ENCODE peak calls at places on chromosomes 12 and 14, in eight cellular contexts. C is epithelial cell of esophagus; P is GM23338; B is left ventricle myocardium inferior; Y is CD8-positive, alpha-beta T cell; I is cardiac muscle cell; D is GM12865; J is fibroblast of the aortic adventitia. S is an unnamed sample.

GRCh38 chr12:116339062-116339461 is 61.6 kb upstream of the MED13L start:
- DNase-seq in C (no peak), P (no peak), B (no peak), Y (no peak), I (no peak), D (no peak), J (no peak), S (no peak)

GRCh38 chr14:76690502-76691105 is 70.7 kb upstream of the VASH1 start:
- DNase-seq in C (no peak), P (no peak), B (no peak), Y (no peak), I (no peak), D (no peak), J (no peak), S (no peak)

GRCh38 chr14:91313852-91314251 is 69.3 kb upstream of the GPR68 start:
- DNase-seq in C (no peak), P (no peak), B (no peak), Y (no peak), I (no peak), D (no peak), J (no peak), S (no peak)

GRCh38 chr12:102408487-102409297 is 71.7 kb downstream of the IGF1 start:
- DNase-seq in C (no peak), P (no peak), B (no peak), Y (no peak), I (no peak), D (no peak), J (no peak), S (no peak)

GRCh38 chr14:97380539-97380941 is 583.4 kb downstream of the VRK1 start:
- DNase-seq in C (peak), P (no peak), B (no peak), Y (peak), I (no peak), D (no peak), J (no peak), S (no peak)

GRCh38 chr12:93526786-93527428 is 45.6 kb upstream of the SOCS2 start:
- DNase-seq in C (peak), P (no peak), B (no peak), Y (no peak), I (peak), D (no peak), J (peak), S (peak)

GRCh38 chr12:69044887-69045286 is 111.9 kb upstream of the CPM start:
- DNase-seq in C (peak), P (no peak), B (no peak), Y (no peak), I (no peak), D (no peak), J (no peak), S (no peak)

GRCh38 chr12:1630827-1631591 is 2.0 kb downstream of the WNT5B start:
- DNase-seq in C (no peak), P (peak), B (no peak), Y (no peak), I (peak), D (no peak), J (no peak), S (peak)

GRCh38 chr14:20331048-20331613 is 1.9 kb downstream of the CCNB1IP1 start:
- DNase-seq in C (no peak), P (no peak), B (no peak), Y (no peak), I (no peak), D (no peak), J (no peak), S (no peak)
- H3K4me3 ChIP-seq in C (no peak), P (peak), B (peak), Y (no peak), I (peak), D (peak), J (no peak), S (no peak)

GRCh38 chr12:18882690-18883089 is 144.8 kb downstream of the CAPZA3 start:
- DNase-seq in C (no peak), P (no peak), B (no peak), Y (no peak), I (no peak), D (no peak), J (no peak), S (no peak)
- TF ChIP-seq CTCF in C (peak), P (peak), B (peak), Y (no peak), I (no peak), D (no peak), J (no peak), S (no peak)

GRCh38 chr14:35385042-35385839 is 19.3 kb downstream of the NFKBIA start:
- DNase-seq in C (peak), P (no peak), B (peak), Y (no peak), I (peak), D (no peak), J (peak), S (peak)
- H3K4me3 ChIP-seq in C (no peak), P (no peak), B (peak), Y (no peak), I (no peak), D (no peak), J (no peak), S (no peak)

DNA sequence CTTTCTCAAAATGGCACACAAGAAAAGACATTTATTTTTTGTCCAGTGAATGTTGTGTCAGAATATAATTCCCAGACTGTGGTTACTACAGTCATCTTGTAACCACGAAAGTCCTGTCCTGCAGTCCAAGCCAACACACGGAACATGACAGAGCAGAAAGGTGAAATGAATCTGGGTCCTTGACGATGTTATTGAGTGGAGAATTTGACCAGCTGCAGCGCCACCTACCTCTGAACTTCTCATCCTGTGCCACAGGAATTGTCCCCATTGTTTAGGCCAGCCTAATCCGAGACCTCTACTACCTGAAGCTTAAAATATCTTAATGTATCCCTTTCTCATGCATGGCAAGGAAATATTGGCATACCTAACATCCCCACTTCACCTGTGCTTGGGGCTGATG is 64.1 kb upstream of the OTX2 start:
- DNase-seq in C (peak), P (peak), B (no peak), Y (no peak), I (peak), D (peak), J (no peak), S (no peak)
- TF ChIP-seq CTCF in C (peak), P (peak), B (peak), Y (no peak), I (no peak), D (peak), J (no peak), S (no peak)

GRCh38 chr12:91179315-91179714 is 3.3 kb downstream of the DCN start:
- DNase-seq in C (peak), P (no peak), B (no peak), Y (no peak), I (no peak), D (no peak), J (peak), S (peak)
- H3K4me3 ChIP-seq in C (no peak), P (no peak), B (peak), Y (no peak), I (no peak), D (no peak), J (peak), S (peak)